ENCODE peak calls at places on chromosomes 6 and 20, in eight cellular contexts. D, F, A, R, B, M, T and S are unnamed samples.

GRCh38 chr6:12404651-12405050 is 114.5 kb downstream of the EDN1 start:
- DNase-seq in B (no peak), D (no peak), R (no peak), M (no peak), A (no peak), T (no peak), F (no peak), S (no peak)

GRCh38 chr20:47490795-47491194 is 10.9 kb upstream of the NCOA3 start:
- DNase-seq in F (no peak), B (no peak), R (no peak), A (no peak), T (no peak), M (no peak), D (no peak), S (no peak)

GRCh38 chr20:17939622-17940446 is 28.8 kb downstream of the SNX5 start:
- DNase-seq in A (no peak), T (no peak), B (no peak), R (peak), D (no peak), M (no peak), F (no peak), S (no peak)

GRCh38 chr6:44662461-44663121 is 275.1 kb downstream of the CDC5L start:
- DNase-seq in F (no peak), A (peak), R (no peak), D (no peak), M (no peak), T (no peak), B (no peak), S (no peak)

GRCh38 chr6:28218312-28219248 is 6.5 kb upstream of the ZSCAN9 start:
- DNase-seq in M (peak), B (peak), F (no peak), T (peak), A (peak), D (peak), R (peak), S (peak)

GRCh38 chr20:56925696-56926101 is 296.6 kb downstream of the TFAP2C start:
- DNase-seq in B (no peak), D (no peak), A (no peak), T (peak), M (no peak), F (no peak), R (no peak), S (no peak)

GRCh38 chr6:130515306-130515705 is 149.5 kb downstream of the TMEM200A start:
- DNase-seq in R (no peak), F (no peak), B (no peak), A (no peak), D (no peak), T (no peak), M (no peak), S (no peak)

GRCh38 chr20:23152308-23152892 is 66.3 kb upstream of the CD93 start:
- DNase-seq in T (peak), M (no peak), F (peak), B (no peak), D (peak), A (no peak), R (peak), S (no peak)

GRCh38 chr6:10314163-10314955 is 100.5 kb downstream of the TFAP2A start:
- DNase-seq in M (no peak), A (no peak), T (no peak), D (peak), F (no peak), B (no peak), R (no peak), S (no peak)

GRCh38 chr6:149508485-149508884 is 23.7 kb upstream of the ZC3H12D start:
- DNase-seq in R (no peak), D (no peak), A (no peak), B (no peak), M (no peak), F (no peak), T (no peak), S (no peak)

GRCh38 chr6:40536442-40536841 is 50.7 kb downstream of the LRFN2 start:
- DNase-seq in F (no peak), T (no peak), B (no peak), D (peak), R (peak), M (no peak), A (no peak), S (no peak)

GRCh38 chr6:21003780-21004541 is 469.7 kb downstream of the CDKAL1 start:
- DNase-seq in A (no peak), T (no peak), B (no peak), R (no peak), M (no peak), F (no peak), D (no peak), S (no peak)

GRCh38 chr20:62605236-62605948 is 36.9 kb upstream of the SLCO4A1 start:
- DNase-seq in T (no peak), B (no peak), R (no peak), F (no peak), D (no peak), M (no peak), A (no peak), S (no peak)

GRCh38 chr20:62603021-62603906 is 39.0 kb upstream of the SLCO4A1 start:
- DNase-seq in T (peak), B (no peak), M (peak), A (peak), F (no peak), D (no peak), R (no peak), S (peak)

GRCh38 chr20:62604796-62605195 is 37.5 kb upstream of the SLCO4A1 start:
- DNase-seq in M (no peak), R (no peak), D (no peak), A (no peak), T (no peak), B (no peak), F (no peak), S (no peak)

GRCh38 chr20:62602550-62602949 is 39.8 kb upstream of the SLCO4A1 start:
- DNase-seq in D (peak), B (no peak), T (no peak), A (no peak), R (no peak), M (peak), F (no peak), S (peak)

GRCh38 chr20:62603907-62604785 is 38.2 kb upstream of the SLCO4A1 start:
- DNase-seq in F (no peak), A (no peak), R (no peak), B (no peak), D (no peak), T (no peak), M (no peak), S (no peak)
- TF ChIP-seq POLR2A in F (no peak), A (no peak), R (no peak), B (no peak), D (no peak), T (no peak), M (no peak), S (peak)

DNA sequence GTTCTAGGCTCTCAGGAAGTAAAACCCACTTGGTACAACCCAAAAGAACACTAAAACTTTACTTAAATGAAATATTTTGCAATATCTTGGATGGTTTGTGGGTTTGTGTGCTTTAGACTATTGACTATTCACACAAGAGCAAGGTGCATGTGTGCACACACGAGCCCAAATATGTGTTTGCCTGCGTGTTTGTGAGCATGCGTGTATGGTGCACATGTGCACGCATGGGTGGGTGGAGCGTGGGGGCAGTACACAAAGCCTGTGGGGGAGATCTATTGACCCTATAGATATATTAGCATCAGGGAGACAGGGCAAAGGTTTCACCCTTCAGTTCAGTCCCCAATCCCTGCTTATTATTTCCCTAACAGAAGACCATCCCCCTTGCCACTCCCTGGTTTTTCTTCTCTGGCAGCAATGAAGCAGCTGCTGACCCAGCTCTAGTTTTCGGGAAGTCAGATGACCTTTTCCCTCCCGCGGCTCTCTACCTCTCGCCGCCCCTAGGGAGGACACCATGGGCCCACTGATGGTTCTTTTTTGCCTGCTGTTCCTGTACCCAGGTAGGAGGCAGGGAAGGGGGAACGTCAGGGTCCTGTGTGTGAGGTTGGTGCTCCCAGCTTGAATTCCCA is at the start of gene C2:
- DNase-seq in M (no peak), F (no peak), D (no peak), B (no peak), A (no peak), R (no peak), T (no peak), S (no peak)
- TF ChIP-seq POLR2A in M (no peak), F (no peak), D (no peak), B (no peak), A (no peak), R (no peak), T (no peak), S (no peak)

DNA sequence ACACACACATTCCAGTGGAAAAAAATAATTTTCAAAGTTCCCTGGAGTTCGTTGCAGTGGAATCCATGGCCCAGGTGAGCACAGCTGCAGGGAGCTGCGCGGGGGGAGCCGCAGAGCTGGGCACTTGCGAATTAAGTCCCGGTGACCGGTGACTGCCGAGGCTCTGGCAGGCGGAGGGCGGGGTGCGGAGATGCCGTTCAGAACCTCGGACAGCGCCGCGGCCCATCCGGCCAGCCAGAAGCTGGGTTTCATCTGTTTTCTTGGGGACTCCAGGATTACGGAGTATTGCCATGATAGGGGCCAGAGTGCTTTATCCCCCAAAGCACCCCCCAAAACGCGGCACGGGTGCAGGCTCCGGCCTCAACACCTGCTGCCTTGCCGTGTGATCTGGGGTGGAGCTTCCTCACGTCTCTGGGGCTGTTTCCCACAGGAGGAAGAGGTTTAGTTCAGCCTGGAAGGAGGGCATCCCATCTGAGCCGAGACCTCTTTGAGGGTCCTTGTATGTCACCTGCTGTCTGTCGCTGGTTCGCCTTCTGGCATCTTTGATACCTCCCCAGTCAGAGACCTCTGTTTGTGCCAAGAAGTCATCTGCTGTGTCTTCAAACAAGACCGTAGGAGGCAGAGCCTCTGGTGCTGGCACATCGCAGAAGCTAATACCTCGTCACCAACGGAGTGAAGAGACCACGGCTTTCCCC is 99.4 kb downstream of the YTHDF1 start:
- DNase-seq in T (no peak), B (no peak), F (no peak), R (peak), A (no peak), D (peak), M (no peak), S (no peak)
- TF ChIP-seq POLR2A in T (no peak), B (no peak), F (no peak), R (no peak), A (no peak), D (no peak), M (no peak), S (no peak)

DNA sequence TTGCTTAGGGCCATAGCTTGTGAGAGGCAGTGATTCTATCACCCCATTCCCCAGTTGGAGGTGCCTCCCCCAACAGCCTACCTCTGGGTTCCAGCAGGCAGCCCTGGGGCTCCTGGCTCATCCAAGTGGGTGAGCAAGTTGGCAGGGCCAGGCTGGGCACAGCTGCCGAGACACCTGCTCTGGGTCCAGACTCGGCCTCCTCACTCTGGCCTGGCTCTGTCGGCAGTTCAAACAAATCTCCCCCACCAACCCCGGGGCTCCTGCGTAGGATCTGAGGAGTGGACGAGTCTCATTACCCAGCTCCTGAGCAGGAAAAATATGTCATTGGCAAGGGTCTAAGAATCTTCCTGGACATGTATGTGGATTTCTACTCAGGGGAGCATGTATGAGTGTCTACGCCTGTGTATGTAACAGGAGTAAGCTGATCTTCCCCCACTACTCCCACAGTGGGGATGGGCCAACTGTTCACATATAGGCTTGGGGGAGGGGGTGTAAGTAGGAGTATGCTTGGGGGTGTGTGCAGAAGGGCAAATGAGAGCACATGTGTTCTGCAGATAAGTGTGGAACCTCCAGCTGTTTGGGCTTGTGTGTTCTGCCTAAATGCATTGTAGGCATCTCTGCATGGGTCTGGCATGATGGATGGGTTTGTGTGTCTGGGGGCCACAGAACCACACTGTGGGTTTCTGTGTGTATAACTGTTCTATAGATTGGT is 2.0 kb downstream of the ID1 start:
- DNase-seq in T (no peak), F (no peak), M (no peak), R (peak), B (no peak), A (no peak), D (peak), S (peak)
- TF ChIP-seq POLR2A in T (peak), F (no peak), M (no peak), R (peak), B (no peak), A (peak), D (peak), S (peak)

GRCh38 chr20:348972-349841 is 2.3 kb downstream of the NRSN2 start:
- DNase-seq in R (no peak), M (no peak), A (no peak), T (no peak), F (no peak), D (no peak), B (no peak), S (no peak)

GRCh38 chr20:346033-346639 is 775 bp upstream of the NRSN2 start:
- DNase-seq in T (no peak), R (no peak), A (no peak), F (no peak), M (no peak), B (no peak), D (no peak), S (no peak)

GRCh38 chr20:347640-348484 is 951 bp downstream of the NRSN2 start:
- DNase-seq in R (peak), D (peak), F (no peak), T (peak), B (peak), A (peak), M (peak), S (peak)

GRCh38 chr20:347317-347639 is 367 bp downstream of the NRSN2 start:
- DNase-seq in F (no peak), R (no peak), T (no peak), A (no peak), D (no peak), M (no peak), B (no peak), S (no peak)

DNA sequence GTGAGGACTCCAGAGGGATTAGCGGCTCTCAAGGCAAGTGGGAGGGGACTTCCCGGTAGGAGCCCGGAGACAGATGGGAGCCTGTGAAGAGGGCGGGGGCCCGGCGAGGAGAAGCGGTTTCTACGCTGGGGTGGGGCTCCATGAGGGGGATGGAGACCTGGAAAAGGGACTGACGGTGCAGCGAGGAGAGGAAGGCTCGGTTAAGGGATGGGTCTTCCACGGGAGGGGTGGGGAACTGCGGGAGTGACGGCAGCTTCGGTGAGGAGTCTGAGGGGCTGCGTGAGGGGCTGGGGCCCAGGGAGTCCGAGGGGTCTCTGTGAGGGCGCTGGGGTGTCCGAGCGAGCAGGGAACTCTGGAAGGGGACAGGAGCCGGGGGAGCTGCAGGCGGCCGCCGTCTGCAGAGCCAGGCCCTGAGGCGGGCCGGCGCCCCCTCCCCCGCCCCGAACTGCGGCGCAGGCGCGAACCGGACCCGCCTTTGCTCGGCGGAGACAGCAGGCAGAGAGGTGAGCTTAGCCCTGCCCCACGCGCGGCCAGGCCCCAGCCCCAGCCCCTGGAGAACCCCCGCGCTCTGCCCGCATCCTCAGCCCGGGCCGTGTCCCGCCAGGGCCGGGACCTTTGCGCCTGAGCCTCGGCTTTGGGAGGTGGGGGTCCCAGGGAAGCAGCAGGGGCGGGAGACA is at the start of gene NRSN2:
- DNase-seq in B (peak), F (no peak), T (peak), A (peak), D (peak), R (peak), M (no peak), S (peak)
- TF ChIP-seq POLR2A in B (peak), F (peak), T (peak), A (no peak), D (no peak), R (no peak), M (no peak), S (peak)

GRCh38 chr6:6746970-6747338 is 158.4 kb downstream of the LY86 start:
- DNase-seq in M (no peak), T (no peak), F (no peak), D (no peak), A (no peak), B (no peak), R (no peak), S (no peak)

GRCh38 chr6:6749791-6750434 is 161.4 kb downstream of the LY86 start:
- DNase-seq in A (no peak), B (peak), F (no peak), M (peak), D (peak), T (no peak), R (peak), S (peak)

GRCh38 chr6:6746334-6746969 is 157.9 kb downstream of the LY86 start:
- DNase-seq in B (no peak), R (peak), T (no peak), D (no peak), F (no peak), M (no peak), A (no peak), S (no peak)

GRCh38 chr6:6747371-6747770 is 158.9 kb downstream of the LY86 start:
- DNase-seq in A (no peak), M (no peak), B (no peak), R (no peak), F (no peak), T (no peak), D (no peak), S (no peak)

DNA sequence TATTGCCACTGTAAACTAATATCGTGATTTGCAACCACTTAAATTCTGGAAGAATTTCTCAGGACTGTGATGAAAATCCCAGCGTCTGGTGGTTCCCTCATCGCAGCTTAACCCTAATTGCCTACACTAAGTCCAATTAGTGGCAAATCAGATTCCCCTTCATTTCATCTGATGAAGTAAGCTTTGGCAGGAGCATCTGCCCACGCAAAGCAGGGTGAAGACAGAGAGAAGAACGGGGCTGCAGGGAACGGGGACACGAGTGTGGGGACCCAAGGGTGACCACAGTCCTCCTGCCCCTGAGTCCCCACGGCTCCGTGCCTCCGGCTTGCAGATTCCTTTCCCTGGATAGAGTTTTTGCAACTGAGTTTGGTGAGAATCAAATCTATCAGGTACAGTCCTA is 159.5 kb downstream of the LY86 start:
- DNase-seq in B (no peak), R (no peak), D (no peak), A (no peak), F (no peak), T (no peak), M (no peak), S (no peak)
- TF ChIP-seq POLR2A in B (no peak), R (no peak), D (no peak), A (no peak), F (no peak), T (no peak), M (no peak), S (no peak)

GRCh38 chr6:81937296-81937937 is 184.9 kb upstream of the TENT5A start:
- DNase-seq in B (no peak), A (no peak), R (peak), F (no peak), T (no peak), D (no peak), M (no peak), S (no peak)
- TF ChIP-seq POLR2A in B (no peak), A (no peak), R (no peak), F (no peak), T (no peak), D (no peak), M (no peak), S (no peak)

DNA sequence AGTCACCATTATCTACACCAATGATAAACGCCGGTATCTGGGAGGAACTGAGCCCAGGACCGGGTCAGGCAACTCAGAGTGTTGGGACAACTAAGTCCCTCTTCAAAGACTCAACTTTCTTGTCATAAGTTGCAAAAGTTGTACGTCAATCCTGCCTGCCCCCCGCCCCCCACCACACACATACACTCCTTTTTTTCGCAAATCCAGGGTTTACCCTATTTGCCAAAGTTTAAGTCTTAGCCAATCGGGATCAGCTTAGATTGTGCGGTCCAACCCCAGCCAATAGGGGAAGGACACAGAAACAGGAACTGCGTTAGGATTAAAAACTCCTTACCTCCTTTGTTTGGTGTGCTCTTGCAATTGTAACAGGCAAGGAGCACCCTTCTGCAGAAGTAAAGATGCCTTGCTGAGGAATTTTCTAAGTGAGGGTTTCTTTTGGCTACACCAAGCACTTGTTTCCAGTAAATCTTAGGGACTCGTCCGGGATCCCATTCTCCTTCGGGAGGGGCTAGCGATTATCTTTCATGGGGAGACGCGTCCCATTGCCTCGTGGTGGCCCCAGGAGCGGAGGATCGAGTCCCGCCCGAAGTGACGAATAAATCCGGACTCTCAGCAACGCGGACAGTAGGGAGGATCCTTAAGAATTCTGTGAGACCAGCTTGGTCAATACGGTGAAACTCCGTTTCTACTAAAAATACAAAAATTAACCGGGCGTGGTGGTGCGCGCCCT is 69.3 kb upstream of the PRSS16 start:
- DNase-seq in A (peak), M (no peak), T (peak), R (peak), F (peak), B (peak), D (no peak), S (no peak)
- TF ChIP-seq POLR2A in A (no peak), M (no peak), T (peak), R (peak), F (no peak), B (peak), D (no peak), S (no peak)